ENCODE peak calls at places on chromosome 1, in four cellular contexts. G is CD4-positive, alpha-beta T cell; D is CD8-positive, alpha-beta T cell; P is left ventricle myocardium inferior. T is an unnamed sample.

GRCh38 chr1:190172636-190173410 is 304.8 kb downstream of the BRINP3 start:
- DNase-seq in D (no peak), P (no peak), G (no peak), T (no peak)

GRCh38 chr1:172266528-172267174 is 153.8 kb upstream of the C1orf105 start:
- DNase-seq in D (no peak), G (no peak), P (no peak), T (no peak)

GRCh38 chr1:238960071-238960470 is 426.3 kb upstream of the CHRM3 start:
- DNase-seq in P (no peak), D (no peak), G (no peak), T (no peak)

GRCh38 chr1:16076003-16076870 is 2.8 kb upstream of the FAM131C start:
- DNase-seq in D (no peak), G (no peak), P (no peak), T (no peak)

GRCh38 chr1:111082421-111083192 is 57.3 kb downstream of the DRAM2 start:
- DNase-seq in G (no peak), D (no peak), P (no peak), T (no peak)

GRCh38 chr1:62716397-62716796 is 28.2 kb upstream of the DOCK7 start:
- DNase-seq in P (no peak), D (no peak), G (no peak), T (no peak)

GRCh38 chr1:9631613-9632012 is 19.9 kb upstream of the PIK3CD start:
- DNase-seq in D (no peak), P (no peak), G (no peak), T (no peak)

GRCh38 chr1:207815913-207816312 is 64.1 kb downstream of the CD46 start:
- DNase-seq in P (no peak), G (no peak), D (no peak), T (no peak)

GRCh38 chr1:204826970-204827369 is 43.7 kb upstream of the NFASC start:
- DNase-seq in P (no peak), D (no peak), G (no peak), T (no peak)

GRCh38 chr1:235015291-235015990 is 113.2 kb downstream of the TOMM20 start:
- DNase-seq in P (no peak), D (no peak), G (no peak), T (peak; percentile 27)

GRCh38 chr1:89781494-89782126 is 39.2 kb upstream of the LRRC8D start:
- DNase-seq in G (peak; percentile 35), D (peak; percentile 30), P (no peak), T (no peak)

GRCh38 chr1:182143154-182143657 is 81.7 kb upstream of the ZNF648 start:
- DNase-seq in G (peak; percentile 89), P (peak; percentile 93), D (peak; percentile 86), T (peak; percentile 99)

GRCh38 chr1:90550616-90551406 is 166.3 kb downstream of the BARHL2 start:
- DNase-seq in P (no peak), D (no peak), G (no peak), T (no peak)

T was measured in sciatic nerve.